ENCODE peak calls at places on chromosome 18, in seven cellular contexts. U, L, W, X, H, M and D are unnamed samples.

GRCh38 chr18:9808530-9809241 is 77.1 kb upstream of the TXNDC2 start:
- DNase-seq in U (no peak), L (no peak), W (no peak), X (no peak), H (peak; percentile 54), M (no peak), D (no peak)

GRCh38 chr18:22348521-22349316 is 69.0 kb downstream of the CTAGE1 start:
- DNase-seq in U (peak; percentile 68), L (no peak), W (peak; percentile 68), X (no peak), H (peak; percentile 85), M (no peak), D (no peak)

GRCh38 chr18:46676162-46676830 is 19.3 kb upstream of the LOXHD1 start:
- DNase-seq in U (no peak), L (no peak), W (no peak), X (no peak), H (peak; percentile 20), M (no peak), D (no peak)

GRCh38 chr18:69432847-69433246 is 32.2 kb downstream of the DOK6 start:
- DNase-seq in U (no peak), L (no peak), W (no peak), X (no peak), H (no peak), M (no peak), D (no peak)

GRCh38 chr18:21179590-21180220 is 62.3 kb upstream of the GREB1L start:
- DNase-seq in U (peak; percentile 44), L (no peak), W (peak; percentile 56), X (peak; percentile 65), H (peak; percentile 70), M (peak; percentile 72), D (peak; percentile 82)

GRCh38 chr18:51196116-51196810 is 1.2 kb downstream of the MEX3C start:
- DNase-seq in U (no peak), L (no peak), W (peak; percentile 42), X (peak; percentile 73), H (peak; percentile 28), M (peak; percentile 42), D (peak; percentile 33)

GRCh38 chr18:8895987-8896619 is 190.7 kb downstream of the MTCL1 start:
- DNase-seq in U (peak; percentile 15), L (peak; percentile 35), W (no peak), X (no peak), H (peak; percentile 95), M (no peak), D (no peak)

GRCh38 chr18:12686100-12686499 is 16.4 kb downstream of the CEP76 start:
- DNase-seq in U (peak; percentile 52), L (no peak), W (no peak), X (no peak), H (peak; percentile 7), M (peak; percentile 10), D (peak; percentile 40)

GRCh38 chr18:73980289-73980979 is 167.2 kb downstream of the FBXO15 start:
- DNase-seq in U (peak; percentile 14), L (no peak), W (no peak), X (no peak), H (peak; percentile 38), M (no peak), D (peak; percentile 35)

GRCh38 chr18:28792404-28793103 is 615.6 kb upstream of the CDH2 start:
- DNase-seq in U (peak; percentile 59), L (no peak), W (no peak), X (no peak), H (no peak), M (no peak), D (no peak)

GRCh38 chr18:48562075-48562474 is 23.2 kb downstream of the CTIF start:
- DNase-seq in U (no peak), L (no peak), W (no peak), X (no peak), H (no peak), M (no peak), D (no peak)

GRCh38 chr18:54859667-54860421 is 31.6 kb downstream of the RAB27B start:
- DNase-seq in U (peak; percentile 15), L (no peak), W (no peak), X (no peak), H (no peak), M (no peak), D (no peak)